ENCODE peak calls at places on chromosome 4, in seven cellular contexts. Q, I, G, E, H, W and Y are unnamed samples.
A peak's percentile ranks its signal among the peaks of the same experiment; 100 is the strongest.

GRCh38 chr4:162061214-162061613 is 102.6 kb downstream of the FSTL5 start:
- DNase-seq in G (no peak), W (no peak), Q (no peak), H (peak; percentile 23), I (no peak), E (no peak), Y (no peak)

GRCh38 chr4:76459291-76459723 is 24.3 kb downstream of the SHROOM3 start:
- DNase-seq in H (peak; percentile 88), G (no peak), E (no peak), Q (no peak), W (peak; percentile 22), I (no peak), Y (peak; percentile 18)

GRCh38 chr4:56607926-56608325 is 73.2 kb downstream of the HOPX start:
- DNase-seq in Q (no peak), I (no peak), E (no peak), H (no peak), G (no peak), W (no peak), Y (no peak)

GRCh38 chr4:8666581-8666980 is 74.0 kb downstream of the CPZ start:
- DNase-seq in E (no peak), Q (no peak), H (no peak), W (no peak), G (no peak), I (no peak), Y (no peak)

GRCh38 chr4:8238515-8239053 is 31.0 kb upstream of the HTRA3 start:
- DNase-seq in Q (peak; percentile 45), H (no peak), I (no peak), W (no peak), E (peak; percentile 40), G (no peak), Y (no peak)

GRCh38 chr4:170773709-170774273 is 684.0 kb upstream of the AADAT start:
- DNase-seq in H (no peak), I (no peak), W (no peak), G (no peak), Q (no peak), E (no peak), Y (no peak)

GRCh38 chr4:123599920-123600394 is 203.4 kb downstream of the SPRY1 start:
- DNase-seq in Q (peak; percentile 75), I (peak; percentile 47), G (peak; percentile 23), W (peak; percentile 5), H (peak; percentile 31), E (no peak), Y (peak; percentile 53)

GRCh38 chr4:158182736-158183135 is 9.9 kb upstream of the GASK1B start:
- DNase-seq in I (no peak), Q (no peak), G (no peak), E (no peak), H (no peak), W (no peak), Y (no peak)

GRCh38 chr4:108370291-108370690 is 201.6 kb upstream of the LEF1 start:
- DNase-seq in I (no peak), Q (no peak), G (no peak), H (no peak), E (no peak), W (no peak), Y (no peak)

GRCh38 chr4:76896731-76897521 is 1.0 kb downstream of the SOWAHB start:
- DNase-seq in I (no peak), G (peak; percentile 47), H (no peak), Q (peak; percentile 67), E (peak; percentile 19), W (peak; percentile 18), Y (peak; percentile 75)

GRCh38 chr4:13484749-13485345 is 707 bp upstream of the RAB28 start:
- DNase-seq in H (no peak), G (no peak), Q (no peak), E (peak; percentile 8), W (peak; percentile 58), I (no peak), Y (no peak)

GRCh38 chr4:22348410-22348809 is 167.5 kb downstream of the ADGRA3 start:
- DNase-seq in G (no peak), H (no peak), W (peak; percentile 70), Q (no peak), E (no peak), I (no peak), Y (no peak)

GRCh38 chr4:23827971-23828680 is 61.7 kb downstream of the PPARGC1A start:
- DNase-seq in Q (no peak), E (no peak), I (no peak), W (peak; percentile 36), G (no peak), H (no peak), Y (no peak)

GRCh38 chr4:185079271-185079905 is 61.1 kb downstream of the HELT start:
- DNase-seq in W (no peak), H (no peak), Q (no peak), E (no peak), G (no peak), I (no peak), Y (no peak)

DNA sequence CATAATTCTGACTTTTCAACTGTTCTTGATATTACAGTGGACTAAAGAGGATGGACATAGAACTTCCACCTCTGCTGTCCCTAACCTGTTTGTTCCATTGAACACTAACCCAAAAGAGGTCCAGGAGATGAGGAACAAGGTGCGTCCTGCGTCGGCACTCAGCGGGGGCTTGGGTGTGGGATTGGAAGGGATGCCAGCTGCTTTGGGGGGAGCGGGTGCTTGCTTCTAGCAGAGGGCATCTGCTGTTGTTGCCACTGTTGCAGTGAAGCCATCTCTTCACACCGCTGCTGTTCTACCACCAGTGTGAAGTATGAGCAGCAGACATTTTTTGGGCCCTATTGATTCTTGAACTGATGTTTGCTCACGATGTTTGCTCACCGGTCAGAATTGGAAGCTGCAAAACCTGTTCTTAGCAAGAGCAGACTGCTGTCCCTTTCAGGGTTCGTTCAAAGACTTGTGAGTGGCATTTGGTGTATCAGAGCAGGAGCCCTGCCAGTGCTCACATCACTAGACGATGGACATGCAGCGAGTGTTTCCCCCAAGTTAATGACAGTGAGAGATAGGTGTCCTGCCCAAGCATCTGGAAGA is 55.4 kb downstream of the NOP14 start:
- DNase-seq in E (no peak), I (no peak), H (no peak), W (no peak), G (no peak), Q (no peak), Y (peak; percentile 56)
- TF ChIP-seq POLR2A in E (no peak), I (no peak), H (no peak), W (no peak), G (no peak), Q (no peak), Y (no peak)

DNA sequence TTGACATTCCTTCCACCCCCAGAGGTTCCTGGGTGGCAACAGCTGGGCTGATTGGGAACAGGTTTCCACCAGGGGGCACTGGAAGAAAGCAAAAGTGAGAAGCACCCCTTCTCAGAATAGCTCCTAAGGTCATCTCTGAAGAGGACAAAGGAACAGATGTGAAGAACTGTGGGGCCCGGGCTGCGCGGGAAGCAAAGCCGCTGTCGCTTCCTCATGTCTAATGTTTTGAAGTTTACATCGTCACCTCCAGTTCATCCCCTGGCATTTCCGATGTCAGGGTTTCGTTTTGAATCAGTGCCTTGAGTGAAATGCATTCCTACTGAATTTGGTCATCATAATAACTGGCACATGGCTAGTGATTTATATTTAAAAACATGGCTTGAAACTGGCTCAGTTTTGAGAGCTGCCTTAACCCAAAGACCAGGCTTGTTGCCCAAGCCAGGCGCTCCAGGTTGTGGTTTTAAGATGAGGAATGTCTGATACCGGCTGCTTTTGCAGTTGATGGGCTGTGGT is 6.1 kb downstream of the TXK start:
- DNase-seq in Q (peak; percentile 65), H (peak; percentile 73), E (peak; percentile 49), G (peak; percentile 35), W (peak; percentile 94), I (peak; percentile 28), Y (peak; percentile 64)
- TF ChIP-seq POLR2A in Q (no peak), H (no peak), E (no peak), G (no peak), W (no peak), I (no peak), Y (no peak)

GRCh38 chr4:1983846-1984405 is 24.8 kb downstream of the NELFA start:
- DNase-seq in W (no peak), G (no peak), I (no peak), Q (no peak), E (no peak), H (no peak), Y (no peak)
- TF ChIP-seq POLR2A in W (no peak), G (no peak), I (no peak), Q (no peak), E (no peak), H (no peak), Y (no peak)

GRCh38 chr4:115514675-115515074 is 401.3 kb upstream of the NDST4 start:
- DNase-seq in Q (no peak), W (no peak), G (no peak), I (no peak), H (no peak), E (no peak), Y (no peak)
- TF ChIP-seq POLR2A in Q (no peak), W (no peak), G (no peak), I (no peak), H (no peak), E (no peak), Y (no peak)

DNA sequence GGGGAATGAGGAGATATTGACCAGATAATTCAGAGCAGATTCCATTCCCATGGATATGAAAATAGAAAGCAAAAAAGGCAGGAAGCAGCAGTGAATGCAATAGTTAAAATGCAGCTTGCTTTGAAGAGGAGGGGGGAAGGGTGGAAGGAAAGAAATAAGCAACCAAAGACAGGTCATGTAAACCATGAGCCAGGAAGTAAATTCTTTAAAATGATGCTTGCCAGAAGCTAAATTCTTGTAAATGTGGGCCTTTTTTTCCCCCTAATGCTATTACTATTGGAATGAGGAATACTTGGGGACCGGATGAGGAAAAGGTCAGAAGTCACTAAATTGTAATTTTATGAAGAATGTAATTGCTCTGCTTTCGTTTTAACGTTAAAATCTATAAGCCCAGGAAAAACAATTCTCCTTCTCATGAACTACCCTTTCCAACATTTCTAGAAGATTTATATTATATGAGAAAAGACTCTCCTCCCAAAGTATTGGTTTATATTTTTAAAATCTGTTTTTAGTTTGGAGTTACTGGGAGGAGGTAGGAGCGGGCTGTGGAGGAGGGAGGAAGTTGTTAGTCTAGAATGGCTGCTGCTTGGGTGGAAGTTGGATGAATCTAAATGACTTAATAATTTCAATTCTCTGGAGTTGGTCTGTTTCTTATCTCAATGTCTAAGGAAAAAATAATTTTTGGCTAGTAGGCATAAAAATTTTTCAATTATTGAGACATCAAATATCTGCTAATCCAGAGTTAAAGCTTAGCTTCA is 77.6 kb upstream of the PCDH18 start:
- DNase-seq in I (no peak), W (peak; percentile 78), Q (no peak), G (no peak), H (no peak), E (no peak), Y (no peak)
- TF ChIP-seq POLR2A in I (no peak), W (no peak), Q (no peak), G (no peak), H (no peak), E (no peak), Y (no peak)

GRCh38 chr4:151716324-151716723 is 44.5 kb downstream of the GATB start:
- DNase-seq in H (no peak), G (no peak), E (no peak), W (no peak), I (no peak), Q (no peak), Y (no peak)
- TF ChIP-seq POLR2A in H (no peak), G (no peak), E (no peak), W (no peak), I (no peak), Q (no peak), Y (no peak)

GRCh38 chr4:95898226-95898625 is 58.3 kb downstream of the PDHA2 start:
- DNase-seq in E (no peak), Q (no peak), W (no peak), I (no peak), G (no peak), H (no peak), Y (no peak)
- TF ChIP-seq POLR2A in E (no peak), Q (no peak), W (no peak), I (no peak), G (no peak), H (no peak), Y (no peak)